ENCODE peak calls at places on chromosome 5, in nine cellular contexts. K is transverse colon, O is uterus, H is IMR-90, T is heart right ventricle, Z is heart left ventricle, N is body of pancreas, S is colonic mucosa, E is ovary. L is an unnamed sample.
A peak's percentile ranks its signal among the peaks of the same experiment; 100 is the strongest.

GRCh38 chr5:154830219-154830595 is 20.2 kb downstream of the FAXDC2 start:
- DNase-seq in K (no peak), O (no peak), H (no peak), T (no peak), Z (no peak), N (no peak), S (no peak), E (no peak), L (no peak)

GRCh38 chr5:143025971-143026370 is 255.8 kb downstream of the ARHGAP26 start:
- DNase-seq in K (no peak), O (no peak), H (peak; percentile 67), T (no peak), Z (no peak), N (no peak), S (no peak), E (no peak), L (no peak)

GRCh38 chr5:148972958-148973357 is 89.9 kb downstream of the SH3TC2 start:
- DNase-seq in K (no peak), O (no peak), H (peak; percentile 89), T (peak; percentile 53), Z (peak; percentile 54), N (no peak), S (no peak), E (no peak), L (no peak)

GRCh38 chr5:31449175-31449574 is 82.7 kb downstream of the DROSHA start:
- DNase-seq in K (no peak), O (no peak), H (peak; percentile 61), T (no peak), Z (no peak), N (no peak), S (no peak), E (no peak), L (no peak)

GRCh38 chr5:76145945-76146344 is 62.8 kb downstream of the SV2C start:
- DNase-seq in K (no peak), O (no peak), H (peak; percentile 1), T (no peak), Z (no peak), N (no peak), S (peak; percentile 19), E (no peak), L (no peak)

GRCh38 chr5:172724658-172725183 is 46.3 kb downstream of the DUSP1 start:
- DNase-seq in K (no peak), O (no peak), H (no peak), T (no peak), Z (no peak), N (no peak), S (no peak), E (no peak), L (no peak)

GRCh38 chr5:173451651-173452050 is 123.4 kb upstream of the STC2 start:
- DNase-seq in K (no peak), O (no peak), H (peak; percentile 31), T (no peak), Z (no peak), N (no peak), S (no peak), E (no peak), L (no peak)

GRCh38 chr5:175321927-175322532 is 122.0 kb downstream of the DRD1 start:
- DNase-seq in K (no peak), O (no peak), H (peak; percentile 45), T (peak; percentile 7), Z (no peak), N (no peak), S (peak; percentile 18), E (no peak), L (no peak)

GRCh38 chr5:88671808-88672499 is 211.0 kb downstream of the MEF2C start:
- DNase-seq in K (no peak), O (no peak), H (no peak), T (no peak), Z (no peak), N (no peak), S (no peak), E (no peak), L (no peak)

GRCh38 chr5:80010754-80011392 is 19.8 kb upstream of the MTX3 start:
- DNase-seq in K (no peak), O (no peak), H (no peak), T (peak; percentile 65), Z (peak; percentile 63), N (no peak), S (no peak), E (no peak), L (no peak)

GRCh38 chr5:157630341-157630740 is 21.9 kb downstream of the SOX30 start:
- DNase-seq in K (no peak), O (no peak), H (no peak), T (no peak), Z (no peak), N (no peak), S (no peak), E (no peak), L (no peak)

GRCh38 chr5:139982157-139982974 is 60.7 kb downstream of the NRG2 start:
- DNase-seq in K (peak; percentile 12), O (no peak), H (peak; percentile 4), T (peak; percentile 49), Z (peak; percentile 46), N (peak; percentile 45), S (no peak), E (peak; percentile 63), L (no peak)

GRCh38 chr5:178769617-178770290 is 39.3 kb upstream of the ZNF354A start:
- DNase-seq in K (no peak), O (no peak), H (no peak), T (no peak), Z (no peak), N (no peak), S (no peak), E (no peak), L (no peak)

GRCh38 chr5:67536892-67537291 is 340.3 kb upstream of the CD180 start:
- DNase-seq in K (no peak), O (no peak), H (no peak), T (no peak), Z (no peak), N (no peak), S (no peak), E (no peak), L (no peak)

GRCh38 chr5:67724412-67725135 is 491.0 kb upstream of the PIK3R1 start:
- DNase-seq in K (no peak), O (no peak), H (no peak), T (no peak), Z (no peak), N (no peak), S (no peak), E (no peak), L (no peak)

GRCh38 chr5:56763711-56764466 is 51.5 kb upstream of the MAP3K1 start:
- DNase-seq in K (peak; percentile 25), O (no peak), H (peak; percentile 65), T (no peak), Z (no peak), N (peak; percentile 19), S (no peak), E (no peak), L (no peak)

GRCh38 chr5:110855961-110856360 is 117.2 kb downstream of the SLC25A46 start:
- DNase-seq in K (no peak), O (no peak), H (no peak), T (no peak), Z (no peak), N (no peak), S (no peak), E (no peak), L (no peak)

GRCh38 chr5:53073349-53073748 is 36.2 kb downstream of the MOCS2 start:
- DNase-seq in K (no peak), O (peak; percentile 21), H (peak; percentile 30), T (no peak), Z (no peak), N (no peak), S (no peak), E (no peak), L (no peak)

GRCh38 chr5:181203842-181204560 is 995 bp downstream of the TRIM7 start:
- DNase-seq in K (no peak), O (no peak), H (no peak), T (no peak), Z (no peak), N (no peak), S (peak; percentile 53), E (no peak), L (peak; percentile 38)

GRCh38 chr5:142316051-142316450 is 8.8 kb downstream of the SPRY4 start:
- DNase-seq in K (no peak), O (no peak), H (peak; percentile 67), T (peak; percentile 55), Z (no peak), N (no peak), S (no peak), E (no peak), L (no peak)

GRCh38 chr5:9516591-9516990 is 29.3 kb downstream of the SEMA5A start:
- DNase-seq in K (no peak), O (no peak), H (no peak), T (no peak), Z (no peak), N (no peak), S (no peak), E (no peak), L (peak; percentile 23)
- TF ChIP-seq CTCF in K (no peak), O (no peak), H (no peak), T (no peak), Z (no peak), N (peak; percentile 4), S (no peak), E (no peak), L (no peak)

DNA sequence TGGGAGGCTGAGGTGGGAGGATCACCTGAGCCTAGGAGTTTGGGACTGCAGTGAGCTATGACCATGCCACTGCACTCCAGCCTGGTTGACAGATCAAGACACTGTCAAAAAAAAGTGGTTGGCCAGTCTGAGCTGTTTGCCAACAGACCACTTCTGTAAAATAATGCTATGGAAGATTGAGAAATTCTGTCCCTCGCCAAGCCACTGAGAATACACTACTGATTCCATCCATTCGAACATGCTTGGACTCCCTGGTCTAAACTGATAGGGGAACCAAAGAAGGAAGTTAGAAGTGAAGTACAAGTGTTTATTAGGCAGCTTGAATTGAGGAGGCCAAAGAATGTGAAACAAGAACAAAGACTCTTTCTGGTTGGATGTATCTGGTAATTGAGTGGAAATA is 27.2 kb downstream of the ENC1 start:
- DNase-seq in K (no peak), O (no peak), H (no peak), T (no peak), Z (no peak), N (no peak), S (no peak), E (no peak), L (no peak)
- H3K4me1 ChIP-seq in K (no peaks in the 10 kb centered on the region), O (no peaks in the 10 kb centered on the region), H (no peaks in the 10 kb centered on the region), T (no peaks in the 10 kb centered on the region), Z (no peaks in the 10 kb centered on the region), N (peaks cover 8% of the 10 kb centered on the region), S (no peaks in the 10 kb centered on the region), E (peaks cover 6% of the 10 kb centered on the region), L (no peaks in the 10 kb centered on the region)

GRCh38 chr5:42612997-42613396 is 143.6 kb upstream of the CCDC152 start:
- DNase-seq in K (no peak), O (no peak), H (peak; percentile 26), T (no peak), Z (no peak), N (no peak), S (no peak), E (no peak), L (no peak)
- TF ChIP-seq CTCF in K (no peak), O (no peak), H (no peak), T (no peak), Z (no peak), N (no peak), S (no peak), E (no peak), L (no peak)

DNA sequence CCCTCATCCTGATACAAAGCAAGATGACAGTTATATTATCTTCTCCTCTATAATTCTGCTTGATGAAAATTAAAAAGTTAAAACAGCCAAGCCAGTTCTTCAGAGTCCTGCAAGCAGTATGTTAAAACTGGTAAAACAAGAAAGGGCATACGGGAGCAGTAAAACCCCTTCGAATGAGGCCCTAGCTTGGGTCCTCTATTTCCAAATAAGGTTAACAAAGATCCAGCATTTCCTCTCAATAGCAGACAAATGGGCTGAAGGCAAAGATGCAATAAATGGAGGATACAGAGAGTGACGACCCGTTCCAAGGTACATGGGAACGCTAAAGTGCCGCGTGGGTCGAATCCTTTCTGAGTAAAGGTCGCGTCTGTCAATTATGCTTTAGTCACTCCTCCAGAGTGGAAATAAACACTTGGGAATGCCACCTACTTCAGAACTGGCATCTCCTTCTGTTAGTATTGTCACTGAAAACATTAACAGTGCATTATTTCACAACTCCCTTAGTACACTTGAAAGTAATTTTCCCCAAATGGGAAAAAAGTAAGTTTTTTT is 24.7 kb downstream of the ARL15 start:
- DNase-seq in K (peak; percentile 50), O (no peak), H (no peak), T (no peak), Z (no peak), N (no peak), S (no peak), E (no peak), L (no peak)
- H3K4me1 ChIP-seq in K (no peaks in the 10 kb centered on the region), O (no peaks in the 10 kb centered on the region), H (no peaks in the 10 kb centered on the region), T (no peaks in the 10 kb centered on the region), Z (no peaks in the 10 kb centered on the region), N (no peaks in the 10 kb centered on the region), S (peaks cover 17% of the 10 kb centered on the region), E (no peaks in the 10 kb centered on the region), L (peaks cover 34% of the 10 kb centered on the region)

L was measured in mucosa of descending colon.